ENCODE peak calls at places on chromosomes 7 and 10, in ten cellular contexts. One of them, this sample, is unnamed.

GRCh38 chr10:25125151-25125550 is 49.6 kb upstream of the GPR158 start:
- DNase-seq in transverse colon: no peak
- DNase-seq in H54: no peak
- DNase-seq in uterus: no peak
- DNase-seq in ovary: no peak
- DNase-seq in heart left ventricle: no peak
- DNase-seq in HCT116: no peak
- DNase-seq in tibial nerve: no peak
- DNase-seq in IMR-90: no peak
- DNase-seq in A549: no peak
- DNase-seq in this sample: no peak

GRCh38 chr7:142873281-142873784 is 12.2 kb downstream of the TRPV6 start:
- DNase-seq in A549: peak; percentile 33
- DNase-seq in tibial nerve: no peak
- DNase-seq in IMR-90: no peak
- DNase-seq in transverse colon: no peak
- DNase-seq in uterus: no peak
- DNase-seq in heart left ventricle: no peak
- DNase-seq in HCT116: peak; percentile 28
- DNase-seq in ovary: no peak
- DNase-seq in H54: peak; percentile 19
- DNase-seq in this sample: no peak

GRCh38 chr7:149753370-149754233 is 19.8 kb downstream of the ZNF467 start:
- DNase-seq in A549: peak; percentile 65
- DNase-seq in tibial nerve: no peak
- DNase-seq in H54: peak; percentile 40
- DNase-seq in IMR-90: peak; percentile 25
- DNase-seq in transverse colon: peak; percentile 33
- DNase-seq in HCT116: peak; percentile 36
- DNase-seq in ovary: no peak
- DNase-seq in uterus: no peak
- DNase-seq in heart left ventricle: peak; percentile 53
- DNase-seq in this sample: no peak

GRCh38 chr10:4043897-4044296 is 258.9 kb upstream of the KLF6 start:
- DNase-seq in HCT116: no peak
- DNase-seq in heart left ventricle: no peak
- DNase-seq in IMR-90: no peak
- DNase-seq in uterus: no peak
- DNase-seq in A549: no peak
- DNase-seq in H54: no peak
- DNase-seq in transverse colon: no peak
- DNase-seq in ovary: no peak
- DNase-seq in tibial nerve: no peak
- DNase-seq in this sample: peak; percentile 13

GRCh38 chr7:123687161-123687560 is 31.5 kb downstream of the LMOD2 start:
- DNase-seq in HCT116: no peak
- DNase-seq in IMR-90: no peak
- DNase-seq in A549: no peak
- DNase-seq in heart left ventricle: no peak
- DNase-seq in ovary: no peak
- DNase-seq in H54: no peak
- DNase-seq in uterus: no peak
- DNase-seq in tibial nerve: no peak
- DNase-seq in transverse colon: no peak
- DNase-seq in this sample: no peak

GRCh38 chr7:47771990-47772360 is 176.3 kb downstream of the PKD1L1 start:
- DNase-seq in heart left ventricle: no peak
- DNase-seq in H54: no peak
- DNase-seq in tibial nerve: no peak
- DNase-seq in A549: no peak
- DNase-seq in IMR-90: no peak
- DNase-seq in uterus: no peak
- DNase-seq in HCT116: no peak
- DNase-seq in ovary: no peak
- DNase-seq in transverse colon: no peak
- DNase-seq in this sample: no peak

GRCh38 chr7:102287465-102288146 is 938 bp downstream of the SH2B2 start:
- DNase-seq in heart left ventricle: peak; percentile 51
- DNase-seq in tibial nerve: no peak
- DNase-seq in ovary: peak; percentile 42
- DNase-seq in H54: peak; percentile 66
- DNase-seq in A549: peak; percentile 31
- DNase-seq in HCT116: no peak
- DNase-seq in IMR-90: no peak
- DNase-seq in uterus: peak; percentile 44
- DNase-seq in transverse colon: peak; percentile 43
- DNase-seq in this sample: no peak

GRCh38 chr10:114393886-114394285 is 10.4 kb downstream of the AFAP1L2 start:
- DNase-seq in IMR-90: no peak
- DNase-seq in HCT116: no peak
- DNase-seq in H54: no peak
- DNase-seq in ovary: no peak
- DNase-seq in tibial nerve: no peak
- DNase-seq in transverse colon: no peak
- DNase-seq in A549: no peak
- DNase-seq in uterus: no peak
- DNase-seq in heart left ventricle: no peak
- DNase-seq in this sample: no peak

GRCh38 chr7:92634125-92634710 is 44.0 kb upstream of the FAM133B start:
- DNase-seq in HCT116: no peak
- DNase-seq in heart left ventricle: no peak
- DNase-seq in tibial nerve: no peak
- DNase-seq in ovary: no peak
- DNase-seq in A549: no peak
- DNase-seq in H54: no peak
- DNase-seq in IMR-90: no peak
- DNase-seq in uterus: no peak
- DNase-seq in transverse colon: no peak
- DNase-seq in this sample: no peak

DNA sequence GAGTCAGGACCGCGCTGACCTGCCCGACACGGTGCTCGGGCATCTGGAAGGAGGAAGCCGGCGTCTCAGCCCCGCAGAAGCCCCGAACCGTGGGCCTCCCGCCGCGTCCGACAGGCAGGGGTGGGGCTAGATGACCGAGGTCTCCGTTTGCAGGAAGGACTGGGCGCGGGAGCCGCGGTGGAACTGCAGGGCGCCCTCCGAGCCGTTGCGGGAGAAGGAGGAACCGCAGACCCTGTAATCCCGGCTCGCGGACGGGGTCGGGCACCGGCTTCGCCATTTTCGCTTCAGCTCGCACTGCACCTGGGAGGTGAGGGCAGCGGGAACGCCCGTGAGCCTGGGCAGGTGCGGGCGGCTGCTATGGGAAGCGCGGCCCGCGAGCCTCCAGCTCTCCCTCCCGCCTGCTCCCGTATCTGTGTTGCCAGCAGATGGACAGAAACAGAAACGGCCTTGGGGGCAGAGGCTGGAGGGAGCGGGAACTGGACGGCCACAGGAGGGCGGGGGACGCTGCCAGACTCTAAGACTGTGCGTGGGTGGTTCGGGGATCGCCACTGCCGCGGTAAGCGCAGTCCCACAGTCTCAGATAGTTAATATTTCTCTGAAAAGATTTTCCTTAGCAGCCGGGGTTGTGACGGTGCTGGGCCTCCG is 114.1 kb downstream of the VIPR2 start:
- DNase-seq in A549: peak; percentile 69
- DNase-seq in H54: no peak
- DNase-seq in transverse colon: peak; percentile 56
- DNase-seq in heart left ventricle: peak; percentile 71
- DNase-seq in HCT116: peak; percentile 27
- DNase-seq in IMR-90: no peak
- DNase-seq in ovary: peak; percentile 83
- DNase-seq in tibial nerve: peak; percentile 5
- DNase-seq in uterus: peak; percentile 52
- DNase-seq in this sample: peak; percentile 88
- TF ChIP-seq POLR2A in A549: no peak
- TF ChIP-seq POLR2A in H54: no peak
- TF ChIP-seq POLR2A in transverse colon: no peak
- TF ChIP-seq POLR2A in heart left ventricle: no peak
- TF ChIP-seq POLR2A in HCT116: no peak
- TF ChIP-seq POLR2A in IMR-90: no peak
- TF ChIP-seq POLR2A in ovary: peak; percentile 37
- TF ChIP-seq POLR2A in tibial nerve: no peak
- TF ChIP-seq POLR2A in uterus: no peak
- TF ChIP-seq POLR2A in this sample: no peak

DNA sequence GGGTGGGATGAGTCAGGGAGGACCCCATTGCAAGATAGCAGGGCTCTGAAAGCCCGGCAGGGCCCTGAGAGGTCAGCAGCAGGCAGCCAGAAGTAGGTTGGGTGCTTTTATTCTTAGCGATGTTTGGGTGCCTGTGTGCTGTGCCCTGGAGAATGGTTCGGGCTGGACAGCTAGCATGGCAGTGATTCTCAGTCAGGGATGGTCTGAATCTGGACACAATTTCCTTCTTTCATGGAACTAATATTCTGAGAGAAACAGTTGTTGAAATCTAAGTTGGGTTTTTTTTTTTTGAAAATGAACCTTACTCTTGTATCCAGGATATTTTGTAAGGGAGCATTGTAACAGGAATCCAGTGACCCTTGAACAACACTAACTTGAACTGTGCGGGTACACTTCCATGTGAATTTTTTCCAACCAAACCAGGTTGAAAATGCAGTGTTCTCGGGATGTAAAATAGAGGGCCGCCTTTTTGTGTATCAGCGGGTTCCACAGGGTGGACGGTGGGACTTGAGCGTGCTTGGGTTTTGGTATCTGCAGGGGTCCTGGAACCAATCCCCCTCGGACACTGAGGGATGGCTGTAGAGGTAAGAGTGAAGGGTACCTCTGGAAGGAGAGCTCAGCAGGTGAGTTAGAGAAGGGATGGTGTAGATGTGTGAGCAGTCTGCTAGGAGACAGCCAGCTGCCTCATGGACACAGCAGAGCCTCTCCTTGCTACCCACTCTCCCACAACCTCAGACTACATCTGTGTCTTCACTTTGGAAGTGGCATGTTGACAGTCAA is 12.5 kb downstream of the CCNY start:
- DNase-seq in HCT116: no peak
- DNase-seq in H54: no peak
- DNase-seq in ovary: no peak
- DNase-seq in heart left ventricle: no peak
- DNase-seq in IMR-90: no peak
- DNase-seq in transverse colon: no peak
- DNase-seq in uterus: no peak
- DNase-seq in tibial nerve: no peak
- DNase-seq in A549: no peak
- DNase-seq in this sample: no peak
- TF ChIP-seq POLR2A in HCT116: no peak
- TF ChIP-seq POLR2A in H54: no peak
- TF ChIP-seq POLR2A in ovary: no peak
- TF ChIP-seq POLR2A in heart left ventricle: no peak
- TF ChIP-seq POLR2A in IMR-90: no peak
- TF ChIP-seq POLR2A in transverse colon: no peak
- TF ChIP-seq POLR2A in uterus: no peak
- TF ChIP-seq POLR2A in tibial nerve: no peak
- TF ChIP-seq POLR2A in A549: no peak
- TF ChIP-seq POLR2A in this sample: no peak

DNA sequence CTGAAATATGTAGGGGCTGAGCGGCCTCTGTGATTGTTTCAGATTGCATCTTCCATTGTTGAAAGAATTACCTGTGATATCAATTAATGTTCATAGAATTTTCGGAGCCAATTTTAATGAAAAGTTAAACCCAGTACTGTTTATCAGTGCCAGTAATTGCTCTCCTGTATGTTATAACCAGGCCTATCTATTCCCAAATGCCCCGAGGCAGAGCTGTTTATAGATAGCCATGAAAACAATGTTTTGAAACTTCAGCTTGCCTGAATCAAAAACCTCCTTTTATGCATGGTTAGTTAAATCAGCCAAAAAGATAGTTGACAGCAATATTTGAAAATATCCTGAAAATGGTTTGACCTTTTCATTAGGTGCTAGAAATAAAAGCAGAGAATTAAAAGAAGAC is 50.1 kb upstream of the HDAC9 start:
- DNase-seq in A549: no peak
- DNase-seq in ovary: no peak
- DNase-seq in tibial nerve: no peak
- DNase-seq in heart left ventricle: no peak
- DNase-seq in transverse colon: no peak
- DNase-seq in HCT116: no peak
- DNase-seq in uterus: no peak
- DNase-seq in H54: no peak
- DNase-seq in IMR-90: no peak
- DNase-seq in this sample: no peak
- TF ChIP-seq POLR2A in A549: no peak
- TF ChIP-seq POLR2A in ovary: no peak
- TF ChIP-seq POLR2A in tibial nerve: no peak
- TF ChIP-seq POLR2A in heart left ventricle: no peak
- TF ChIP-seq POLR2A in transverse colon: no peak
- TF ChIP-seq POLR2A in HCT116: no peak
- TF ChIP-seq POLR2A in uterus: no peak
- TF ChIP-seq POLR2A in H54: no peak
- TF ChIP-seq POLR2A in IMR-90: no peak
- TF ChIP-seq POLR2A in this sample: no peak

DNA sequence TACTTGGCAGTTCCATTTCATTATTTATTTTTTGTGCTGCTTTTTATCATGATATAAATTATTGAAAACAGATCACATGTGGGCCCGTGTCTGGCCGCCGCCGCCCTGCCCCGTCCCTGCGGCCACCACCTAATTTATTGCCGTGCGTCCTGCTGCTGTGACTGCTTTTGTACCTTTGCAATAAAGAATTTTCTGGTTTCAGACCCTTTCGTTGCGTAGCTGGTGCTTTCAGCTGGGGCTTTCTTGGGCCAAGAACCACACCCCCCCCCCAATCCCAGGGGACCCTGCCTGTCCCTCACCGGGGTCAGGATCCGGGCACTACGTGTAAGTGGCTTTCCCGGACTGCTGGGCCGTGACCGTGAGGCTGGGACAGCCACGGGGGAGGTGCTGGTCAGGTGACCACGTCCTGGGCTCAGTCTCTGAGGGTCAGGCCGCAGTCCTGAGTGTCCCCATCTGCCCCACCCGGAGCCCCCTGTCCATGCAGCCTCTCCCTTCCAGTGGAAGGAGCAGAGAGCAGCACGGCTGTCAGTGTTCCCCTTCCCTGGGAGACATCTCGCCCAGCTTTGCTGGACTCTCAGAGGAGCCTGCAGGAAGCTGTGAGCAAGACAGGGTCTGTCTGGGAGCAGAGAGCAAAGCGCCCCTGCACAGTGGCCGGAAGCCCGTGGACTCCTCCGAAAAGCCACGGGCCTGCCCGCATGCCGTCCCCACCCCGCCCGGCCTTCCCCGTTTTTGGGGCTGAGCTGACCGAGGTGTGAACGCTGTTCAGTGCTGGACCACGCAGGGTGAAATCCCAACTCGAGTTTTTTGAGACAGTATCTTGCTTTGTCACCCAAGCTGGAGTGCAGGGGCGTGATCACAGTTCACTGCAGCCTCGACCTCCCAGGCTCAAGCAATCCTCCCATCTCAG is 12.6 kb downstream of the MAFK start:
- DNase-seq in IMR-90: no peak
- DNase-seq in transverse colon: no peak
- DNase-seq in tibial nerve: no peak
- DNase-seq in A549: peak; percentile 74
- DNase-seq in H54: no peak
- DNase-seq in ovary: no peak
- DNase-seq in uterus: no peak
- DNase-seq in heart left ventricle: peak; percentile 47
- DNase-seq in HCT116: no peak
- DNase-seq in this sample: no peak
- TF ChIP-seq POLR2A in IMR-90: peak; percentile 52
- TF ChIP-seq POLR2A in transverse colon: peak; percentile 11
- TF ChIP-seq POLR2A in tibial nerve: no peak
- TF ChIP-seq POLR2A in A549: peak; percentile 27
- TF ChIP-seq POLR2A in H54: no peak
- TF ChIP-seq POLR2A in ovary: no peak
- TF ChIP-seq POLR2A in uterus: no peak
- TF ChIP-seq POLR2A in heart left ventricle: no peak
- TF ChIP-seq POLR2A in HCT116: no peak
- TF ChIP-seq POLR2A in this sample: no peak

This sample was measured in lower leg skin.